ENCODE peak calls at places on chromosome 1, in nine cellular contexts. H, D, V, M, X, Z, Q, G and A are unnamed samples.

GRCh38 chr1:210394281-210394798 is 65.6 kb downstream of the HHAT start:
- DNase-seq in X (no peak), G (peak; percentile 62), Q (no peak), H (no peak), D (no peak), V (no peak), Z (peak; percentile 52), M (peak; percentile 55), A (no peak)

GRCh38 chr1:20440785-20441200 is 45.2 kb downstream of the CAMK2N1 start:
- DNase-seq in X (peak; percentile 47), Z (peak; percentile 21), M (no peak), H (no peak), V (no peak), D (peak; percentile 46), Q (peak; percentile 76), G (peak; percentile 65), A (peak; percentile 71)

GRCh38 chr1:99279525-99279924 is 15.2 kb downstream of the PLPPR4 start:
- DNase-seq in D (no peak), V (no peak), X (no peak), Q (no peak), G (no peak), H (no peak), Z (no peak), M (no peak), A (no peak)

GRCh38 chr1:205270764-205271163 is 43.0 kb downstream of the TMCC2 start:
- DNase-seq in Q (no peak), Z (no peak), D (no peak), X (peak; percentile 41), H (no peak), V (no peak), G (peak; percentile 75), M (no peak), A (no peak)

GRCh38 chr1:96145486-96145885 is 576.1 kb upstream of the PTBP2 start:
- DNase-seq in M (no peak), X (no peak), G (no peak), D (no peak), V (no peak), Z (no peak), H (no peak), Q (no peak), A (no peak)

GRCh38 chr1:243712890-243713425 is 137.1 kb downstream of the AKT3 start:
- DNase-seq in V (no peak), D (no peak), G (peak; percentile 37), Z (no peak), H (no peak), X (no peak), Q (no peak), M (no peak), A (no peak)

GRCh38 chr1:23090056-23090455 is 70.8 kb downstream of the KDM1A start:
- DNase-seq in Z (no peak), M (no peak), D (no peak), Q (no peak), H (no peak), V (no peak), G (no peak), X (no peak), A (no peak)

GRCh38 chr1:201461193-201461657 is 7.8 kb downstream of the PHLDA3 start:
- DNase-seq in Z (no peak), H (no peak), X (peak; percentile 89), V (no peak), Q (peak; percentile 84), G (peak; percentile 98), D (no peak), M (peak; percentile 68), A (no peak)

GRCh38 chr1:78619446-78619802 is 824 bp upstream of the IFI44L start:
- DNase-seq in H (no peak), V (no peak), M (no peak), D (no peak), Z (no peak), G (no peak), Q (no peak), X (no peak), A (no peak)

GRCh38 chr1:56973898-56974752 is 8.3 kb upstream of the C8B start:
- DNase-seq in X (no peak), Q (no peak), V (no peak), M (no peak), H (no peak), G (no peak), Z (no peak), D (no peak), A (no peak)

GRCh38 chr1:192579319-192579738 is 3.8 kb downstream of the RGS1 start:
- DNase-seq in Z (no peak), G (peak; percentile 71), M (no peak), V (no peak), H (no peak), Q (no peak), D (no peak), X (no peak), A (peak; percentile 34)

GRCh38 chr1:192578144-192578909 is 2.8 kb downstream of the RGS1 start:
- DNase-seq in M (no peak), G (no peak), V (no peak), X (no peak), Q (no peak), H (no peak), Z (no peak), D (no peak), A (no peak)

GRCh38 chr1:192577145-192578140 is 1.9 kb downstream of the RGS1 start:
- DNase-seq in D (no peak), G (no peak), V (no peak), H (no peak), M (no peak), Z (no peak), X (no peak), Q (no peak), A (no peak)

GRCh38 chr1:192575499-192576189 is at the start of gene RGS1:
- DNase-seq in Z (peak; percentile 16), D (no peak), M (peak; percentile 66), H (peak; percentile 17), Q (no peak), X (no peak), G (no peak), V (peak; percentile 13), A (no peak)

DNA sequence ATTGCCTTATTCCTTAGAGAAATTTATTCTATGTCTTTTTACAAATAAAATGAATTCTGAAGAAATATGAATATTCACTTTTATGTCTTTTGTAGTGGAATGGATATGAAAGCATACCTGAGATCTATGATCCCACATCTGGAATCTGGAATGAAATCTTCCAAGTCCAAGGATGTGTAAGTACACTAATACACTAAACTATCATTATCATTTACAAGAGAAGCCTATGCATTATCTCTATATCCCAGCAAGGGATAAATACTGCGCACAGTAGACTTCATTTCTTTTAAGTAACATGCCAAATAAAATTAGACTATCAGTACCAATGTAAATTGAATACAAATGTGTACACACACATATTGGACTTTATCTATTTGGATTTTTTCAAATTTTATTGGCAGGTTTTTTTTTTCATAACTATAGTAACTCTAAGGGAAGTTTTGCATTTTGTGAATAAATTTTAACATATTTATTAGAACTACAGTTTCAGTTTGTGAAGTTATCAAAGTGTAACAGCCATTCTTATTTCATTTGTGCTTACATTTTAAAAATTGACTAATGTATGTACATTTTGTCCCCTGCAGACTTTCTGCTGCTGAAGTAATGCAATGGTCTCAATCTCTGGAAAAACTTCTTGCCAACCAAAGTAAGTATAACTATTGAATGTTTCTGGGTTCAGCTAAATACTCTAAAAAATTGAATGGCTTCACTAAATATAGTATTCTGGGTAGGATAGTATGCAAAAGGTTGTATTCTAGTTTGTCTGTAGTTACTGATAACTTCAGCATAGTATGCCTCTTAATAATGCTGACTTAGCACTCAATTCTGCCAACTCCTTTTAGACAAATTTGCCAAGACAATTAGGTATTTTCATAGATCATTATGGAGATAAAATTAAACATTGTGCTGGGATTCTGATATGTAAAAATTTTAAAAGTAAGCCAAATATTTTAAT is 894 bp downstream of the RGS1 start:
- DNase-seq in D (no peak), H (no peak), M (no peak), Z (no peak), V (no peak), X (no peak), G (no peak), Q (no peak), A (no peak)
- H3K4me3 ChIP-seq in D (no peak overlapping the region), H (no peak overlapping the region), M (no peak overlapping the region), Z (no peak overlapping the region), V (no peak overlapping the region), X (no peak overlapping the region), G (no peak overlapping the region), Q (no peak overlapping the region), A (no peak overlapping the region)

GRCh38 chr1:207049054-207049453 is 2.0 kb downstream of the YOD1 start:
- DNase-seq in M (no peak), X (no peak), D (no peak), V (no peak), Z (no peak), H (no peak), G (no peak), Q (no peak), A (no peak)
- H3K4me3 ChIP-seq in M (no peak overlapping the region), X (no peak overlapping the region), D (no peak overlapping the region), V (no peak overlapping the region), Z (no peak overlapping the region), H (no peak overlapping the region), G (no peak overlapping the region), Q (peak overlapping the region; percentile 91), A (no peak overlapping the region)

DNA sequence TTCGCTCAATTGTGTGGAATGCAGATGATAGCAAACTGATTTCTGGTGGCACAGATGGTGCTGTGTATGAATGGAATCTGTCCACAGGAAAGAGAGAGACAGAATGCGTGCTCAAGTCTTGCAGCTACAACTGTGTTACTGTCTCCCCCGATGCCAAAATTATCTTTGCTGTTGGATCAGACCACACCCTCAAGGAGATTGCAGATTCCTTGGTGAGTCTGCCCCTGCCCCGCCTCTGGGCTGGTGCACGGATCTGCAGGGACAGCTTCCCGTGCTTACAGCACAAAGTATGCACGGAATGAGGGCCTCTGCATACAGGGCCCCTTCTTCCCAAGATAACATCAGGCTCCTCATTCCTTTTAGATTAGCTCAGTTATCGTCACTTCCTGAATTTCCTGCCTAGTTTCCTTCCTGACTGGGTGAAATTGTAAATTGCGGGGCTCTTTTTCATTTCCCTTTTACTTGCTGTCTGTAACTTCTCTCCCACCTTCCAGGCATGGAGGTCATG is 34.6 kb downstream of the CFAP57 start:
- DNase-seq in V (peak; percentile 23), G (peak; percentile 97), Q (peak; percentile 66), Z (peak; percentile 29), H (peak; percentile 78), D (no peak), X (peak; percentile 90), M (no peak), A (peak; percentile 54)
- H3K4me3 ChIP-seq in V (no peak overlapping the region), G (peak overlapping the region; percentile 21), Q (peak overlapping the region; percentile 32), Z (peak overlapping the region; percentile 14), H (no peak overlapping the region), D (no peak overlapping the region), X (no peak overlapping the region), M (no peak overlapping the region), A (no peak overlapping the region)

DNA sequence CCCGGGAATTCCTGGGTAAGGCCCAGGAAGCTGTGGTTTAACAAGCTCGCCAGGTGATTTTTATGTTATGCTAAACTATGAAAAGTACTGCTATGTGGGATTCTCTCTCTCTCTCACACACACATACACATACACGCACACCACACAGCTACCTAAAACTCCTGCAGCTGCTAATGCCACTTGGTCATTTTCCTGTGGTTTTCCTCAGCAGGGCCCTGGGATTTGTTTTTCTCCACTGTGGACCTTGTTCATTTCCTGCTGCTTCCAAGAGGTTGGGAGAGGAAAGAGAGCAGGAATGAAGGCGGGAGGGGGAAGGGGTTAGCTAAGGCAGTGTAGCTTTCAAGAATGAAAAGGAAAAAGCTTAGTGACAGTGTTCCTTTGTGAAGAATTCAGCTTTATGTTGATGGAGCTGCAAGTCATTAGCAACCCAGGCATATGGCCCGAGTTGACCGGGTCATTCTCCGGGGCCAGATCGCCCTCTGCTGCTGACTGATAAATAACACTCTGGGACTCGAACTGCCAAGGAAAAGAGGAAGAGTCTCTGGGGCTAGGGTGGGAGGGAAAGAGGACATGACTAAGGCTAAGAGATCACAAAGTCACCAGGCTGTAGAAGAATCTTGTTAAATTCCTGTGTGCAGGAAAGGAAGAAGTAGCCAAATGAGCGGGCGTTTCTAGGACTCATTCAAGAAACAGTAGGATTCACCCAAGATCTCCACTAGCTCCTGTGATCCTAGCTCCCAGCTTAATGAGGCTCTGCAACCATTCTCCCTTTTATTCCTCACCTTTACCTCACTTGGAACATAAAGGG is 30.5 kb upstream of the LRIG2 start:
- DNase-seq in Q (peak; percentile 55), X (peak; percentile 79), G (peak; percentile 89), M (peak; percentile 83), H (no peak), V (peak; percentile 62), D (peak; percentile 88), Z (peak; percentile 63), A (peak; percentile 92)
- H3K4me3 ChIP-seq in Q (no peak overlapping the region), X (no peak overlapping the region), G (no peak overlapping the region), M (no peak overlapping the region), H (no peak overlapping the region), V (no peak overlapping the region), D (peak overlapping the region; percentile 13), Z (no peak overlapping the region), A (no peak overlapping the region)